ENCODE peak calls at places on chromosomes 13 and 19, in nine cellular contexts. I, P, L, W, D, K, Y, Z and G are unnamed samples.
A peak's percentile ranks its signal among the peaks of the same experiment; 100 is the strongest.

GRCh38 chr13:71864094-71864980 is 2.7 kb downstream of the DACH1 start:
- DNase-seq in W (peak; percentile 3), P (no peak), K (no peak), D (no peak), Y (peak; percentile 18), I (no peak), Z (no peak), L (peak; percentile 67), G (peak; percentile 63)

GRCh38 chr19:3611841-3612240 is 5.2 kb upstream of the TBXA2R start:
- DNase-seq in L (no peak), Z (no peak), D (no peak), W (no peak), Y (no peak), K (no peak), I (no peak), P (no peak), G (no peak)

GRCh38 chr19:43820098-43820860 is 6.8 kb upstream of the ZNF283 start:
- DNase-seq in P (no peak), I (peak; percentile 72), D (no peak), Y (peak; percentile 57), Z (no peak), L (peak; percentile 52), K (no peak), W (peak; percentile 60), G (no peak)

GRCh38 chr19:49020342-49020741 is 3.5 kb upstream of the LHB start:
- DNase-seq in Y (no peak), K (no peak), Z (no peak), D (no peak), P (no peak), W (no peak), I (no peak), L (no peak), G (no peak)

GRCh38 chr19:42553292-42554045 is 25.2 kb upstream of the CEACAM1 start:
- DNase-seq in W (peak; percentile 56), Y (no peak), P (no peak), Z (no peak), K (no peak), D (peak; percentile 59), L (no peak), I (peak; percentile 66), G (peak; percentile 63)

GRCh38 chr19:51407631-51408131 is 9.8 kb downstream of the SIGLEC10 start:
- DNase-seq in K (no peak), Z (no peak), I (no peak), D (peak; percentile 54), L (no peak), Y (peak; percentile 53), P (no peak), W (peak; percentile 44), G (no peak)

GRCh38 chr13:107554355-107554905 is 660.9 kb downstream of the LIG4 start:
- DNase-seq in P (no peak), Y (no peak), L (no peak), K (no peak), I (no peak), D (no peak), W (no peak), Z (peak; percentile 6), G (no peak)

GRCh38 chr19:39297931-39298634 is 1.9 kb downstream of the IFNL1 start:
- DNase-seq in Y (peak; percentile 27), P (peak; percentile 34), L (no peak), Z (no peak), I (no peak), W (no peak), K (peak; percentile 44), D (no peak), G (peak; percentile 43)

GRCh38 chr13:114038211-114038613 is 64.3 kb upstream of the C13orf46 start:
- DNase-seq in L (no peak), Z (no peak), K (no peak), Y (no peak), P (no peak), D (no peak), I (no peak), W (no peak), G (no peak)

GRCh38 chr13:112143753-112144615 is 77.0 kb downstream of the SOX1 start:
- DNase-seq in D (peak; percentile 34), I (no peak), W (no peak), L (peak; percentile 41), P (no peak), K (no peak), Y (no peak), Z (no peak), G (no peak)

GRCh38 chr13:68257111-68257842 is 1027.1 kb upstream of the PCDH9 start:
- DNase-seq in K (no peak), D (peak; percentile 35), L (no peak), Y (no peak), I (no peak), W (peak; percentile 1), Z (no peak), P (no peak), G (no peak)

GRCh38 chr13:27680465-27680864 is 58.8 kb downstream of the POLR1D start:
- DNase-seq in P (no peak), Y (no peak), K (no peak), L (no peak), I (no peak), W (no peak), Z (no peak), D (no peak), G (no peak)

GRCh38 chr19:6793411-6793810 is 20.9 kb downstream of the VAV1 start:
- DNase-seq in K (no peak), D (no peak), P (no peak), W (no peak), Z (no peak), L (no peak), Y (no peak), I (no peak), G (no peak)